ENCODE peak calls at places on chromosomes 5 and 9, in six cellular contexts. One of them, this sample, is unnamed.

GRCh38 chr9:31908891-31909480 is 475.5 kb upstream of the ACO1 start:
- DNase-seq in NCI-H1092: no peak
- DNase-seq in colonic mucosa: no peak
- DNase-seq in H4: peak
- DNase-seq in lung microvascular endothelial cell: no peak
- DNase-seq in activated CD8-positive, alpha-beta memory T cell treated with anti-CD3 and anti-CD28 coated beads, Interleukin-2, amount 50 U/mL, for 4 hours: no peak
- DNase-seq in this sample: no peak

GRCh38 chr5:172622091-172623046 is 18.7 kb upstream of the NEURL1B start:
- DNase-seq in H4: no peak
- DNase-seq in lung microvascular endothelial cell: no peak
- DNase-seq in NCI-H1092: no peak
- DNase-seq in colonic mucosa: peak
- DNase-seq in activated CD8-positive, alpha-beta memory T cell treated with anti-CD3 and anti-CD28 coated beads, Interleukin-2, amount 50 U/mL, for 4 hours: no peak
- DNase-seq in this sample: peak

GRCh38 chr5:180289433-180289832 is 2.5 kb downstream of the MAPK9 start:
- DNase-seq in NCI-H1092: no peak
- DNase-seq in H4: no peak
- DNase-seq in activated CD8-positive, alpha-beta memory T cell treated with anti-CD3 and anti-CD28 coated beads, Interleukin-2, amount 50 U/mL, for 4 hours: no peak
- DNase-seq in lung microvascular endothelial cell: no peak
- DNase-seq in colonic mucosa: peak
- DNase-seq in this sample: no peak

GRCh38 chr5:32331217-32331926 is 18.6 kb upstream of the MTMR12 start:
- DNase-seq in activated CD8-positive, alpha-beta memory T cell treated with anti-CD3 and anti-CD28 coated beads, Interleukin-2, amount 50 U/mL, for 4 hours: no peak
- DNase-seq in H4: no peak
- DNase-seq in lung microvascular endothelial cell: no peak
- DNase-seq in colonic mucosa: peak
- DNase-seq in NCI-H1092: no peak
- DNase-seq in this sample: no peak

GRCh38 chr5:135878156-135878620 is 17.5 kb downstream of the IL9 start:
- DNase-seq in colonic mucosa: no peak
- DNase-seq in activated CD8-positive, alpha-beta memory T cell treated with anti-CD3 and anti-CD28 coated beads, Interleukin-2, amount 50 U/mL, for 4 hours: no peak
- DNase-seq in lung microvascular endothelial cell: no peak
- DNase-seq in NCI-H1092: no peak
- DNase-seq in H4: no peak
- DNase-seq in this sample: no peak

GRCh38 chr9:131640438-131641181 is 95.3 kb downstream of the PRRT1B start:
- DNase-seq in NCI-H1092: no peak
- DNase-seq in H4: peak
- DNase-seq in lung microvascular endothelial cell: no peak
- DNase-seq in colonic mucosa: no peak
- DNase-seq in activated CD8-positive, alpha-beta memory T cell treated with anti-CD3 and anti-CD28 coated beads, Interleukin-2, amount 50 U/mL, for 4 hours: no peak
- DNase-seq in this sample: no peak

GRCh38 chr9:28934111-28934510 is 1360.8 kb upstream of the C9orf72 start:
- DNase-seq in colonic mucosa: no peak
- DNase-seq in H4: no peak
- DNase-seq in lung microvascular endothelial cell: no peak
- DNase-seq in activated CD8-positive, alpha-beta memory T cell treated with anti-CD3 and anti-CD28 coated beads, Interleukin-2, amount 50 U/mL, for 4 hours: no peak
- DNase-seq in NCI-H1092: no peak
- DNase-seq in this sample: no peak

GRCh38 chr5:20445326-20445860 is 457.4 kb upstream of the CDH18 start:
- DNase-seq in H4: no peak
- DNase-seq in lung microvascular endothelial cell: no peak
- DNase-seq in activated CD8-positive, alpha-beta memory T cell treated with anti-CD3 and anti-CD28 coated beads, Interleukin-2, amount 50 U/mL, for 4 hours: no peak
- DNase-seq in colonic mucosa: no peak
- DNase-seq in NCI-H1092: no peak
- DNase-seq in this sample: no peak

GRCh38 chr5:95595289-95595931 is 24.5 kb upstream of the GPR150 start:
- DNase-seq in activated CD8-positive, alpha-beta memory T cell treated with anti-CD3 and anti-CD28 coated beads, Interleukin-2, amount 50 U/mL, for 4 hours: no peak
- DNase-seq in lung microvascular endothelial cell: no peak
- DNase-seq in H4: peak
- DNase-seq in NCI-H1092: no peak
- DNase-seq in colonic mucosa: no peak
- DNase-seq in this sample: no peak

GRCh38 chr9:88831783-88832407 is 159.4 kb upstream of the S1PR3 start:
- DNase-seq in colonic mucosa: no peak
- DNase-seq in NCI-H1092: no peak
- DNase-seq in lung microvascular endothelial cell: peak
- DNase-seq in H4: no peak
- DNase-seq in activated CD8-positive, alpha-beta memory T cell treated with anti-CD3 and anti-CD28 coated beads, Interleukin-2, amount 50 U/mL, for 4 hours: no peak
- DNase-seq in this sample: no peak

GRCh38 chr9:109950710-109951443 is 170.9 kb downstream of the PALM2AKAP2 start:
- DNase-seq in lung microvascular endothelial cell: no peak
- DNase-seq in activated CD8-positive, alpha-beta memory T cell treated with anti-CD3 and anti-CD28 coated beads, Interleukin-2, amount 50 U/mL, for 4 hours: no peak
- DNase-seq in H4: no peak
- DNase-seq in colonic mucosa: no peak
- DNase-seq in NCI-H1092: no peak
- DNase-seq in this sample: no peak

GRCh38 chr5:79318935-79319614 is 83.1 kb downstream of the JMY start:
- DNase-seq in colonic mucosa: no peak
- DNase-seq in lung microvascular endothelial cell: no peak
- DNase-seq in activated CD8-positive, alpha-beta memory T cell treated with anti-CD3 and anti-CD28 coated beads, Interleukin-2, amount 50 U/mL, for 4 hours: no peak
- DNase-seq in H4: peak
- DNase-seq in NCI-H1092: no peak
- DNase-seq in this sample: no peak

GRCh38 chr9:16371306-16371705 is 499.2 kb downstream of the BNC2 start:
- DNase-seq in activated CD8-positive, alpha-beta memory T cell treated with anti-CD3 and anti-CD28 coated beads, Interleukin-2, amount 50 U/mL, for 4 hours: no peak
- DNase-seq in colonic mucosa: no peak
- DNase-seq in H4: no peak
- DNase-seq in lung microvascular endothelial cell: no peak
- DNase-seq in NCI-H1092: no peak
- DNase-seq in this sample: no peak

GRCh38 chr5:43573058-43573457 is 16.2 kb upstream of the PAIP1 start:
- DNase-seq in lung microvascular endothelial cell: peak
- DNase-seq in NCI-H1092: no peak
- DNase-seq in activated CD8-positive, alpha-beta memory T cell treated with anti-CD3 and anti-CD28 coated beads, Interleukin-2, amount 50 U/mL, for 4 hours: no peak
- DNase-seq in colonic mucosa: no peak
- DNase-seq in H4: no peak
- DNase-seq in this sample: no peak

GRCh38 chr5:157464518-157465171 is 4.6 kb downstream of the NIPAL4 start:
- DNase-seq in NCI-H1092: no peak
- DNase-seq in colonic mucosa: peak
- DNase-seq in H4: peak
- DNase-seq in activated CD8-positive, alpha-beta memory T cell treated with anti-CD3 and anti-CD28 coated beads, Interleukin-2, amount 50 U/mL, for 4 hours: peak
- DNase-seq in lung microvascular endothelial cell: no peak
- DNase-seq in this sample: no peak

GRCh38 chr9:34047864-34048729 is 590 bp downstream of the UBAP2 start:
- DNase-seq in NCI-H1092: peak
- DNase-seq in H4: no peak
- DNase-seq in colonic mucosa: peak
- DNase-seq in lung microvascular endothelial cell: peak
- DNase-seq in activated CD8-positive, alpha-beta memory T cell treated with anti-CD3 and anti-CD28 coated beads, Interleukin-2, amount 50 U/mL, for 4 hours: peak
- DNase-seq in this sample: no peak

GRCh38 chr5:154038241-154038603 is 488 bp downstream of the FAM114A2 start:
- DNase-seq in colonic mucosa: peak
- DNase-seq in H4: no peak
- DNase-seq in NCI-H1092: peak
- DNase-seq in lung microvascular endothelial cell: peak
- DNase-seq in activated CD8-positive, alpha-beta memory T cell treated with anti-CD3 and anti-CD28 coated beads, Interleukin-2, amount 50 U/mL, for 4 hours: peak
- DNase-seq in this sample: peak

GRCh38 chr5:140321796-140322195 is 18.9 kb upstream of the PFDN1 start:
- DNase-seq in lung microvascular endothelial cell: no peak
- DNase-seq in NCI-H1092: no peak
- DNase-seq in H4: no peak
- DNase-seq in colonic mucosa: no peak
- DNase-seq in activated CD8-positive, alpha-beta memory T cell treated with anti-CD3 and anti-CD28 coated beads, Interleukin-2, amount 50 U/mL, for 4 hours: no peak
- DNase-seq in this sample: no peak

GRCh38 chr5:10702911-10703491 is 58.0 kb downstream of the DAP start:
- DNase-seq in lung microvascular endothelial cell: no peak
- DNase-seq in H4: no peak
- DNase-seq in activated CD8-positive, alpha-beta memory T cell treated with anti-CD3 and anti-CD28 coated beads, Interleukin-2, amount 50 U/mL, for 4 hours: no peak
- DNase-seq in NCI-H1092: no peak
- DNase-seq in colonic mucosa: no peak
- DNase-seq in this sample: no peak

GRCh38 chr9:36788534-36788933 is 215.8 kb downstream of the MELK start:
- DNase-seq in lung microvascular endothelial cell: no peak
- DNase-seq in colonic mucosa: no peak
- DNase-seq in activated CD8-positive, alpha-beta memory T cell treated with anti-CD3 and anti-CD28 coated beads, Interleukin-2, amount 50 U/mL, for 4 hours: no peak
- DNase-seq in H4: no peak
- DNase-seq in NCI-H1092: no peak
- DNase-seq in this sample: no peak

GRCh38 chr9:68732405-68733020 is 27.5 kb downstream of the PIP5K1B start:
- DNase-seq in colonic mucosa: no peak
- DNase-seq in activated CD8-positive, alpha-beta memory T cell treated with anti-CD3 and anti-CD28 coated beads, Interleukin-2, amount 50 U/mL, for 4 hours: no peak
- DNase-seq in NCI-H1092: no peak
- DNase-seq in H4: no peak
- DNase-seq in lung microvascular endothelial cell: no peak
- DNase-seq in this sample: no peak

This sample was measured in Peyer's patch.